ENCODE peak calls at places on chromosomes 5 and 9, in ten cellular contexts. B is heart left ventricle, O is right lobe of liver, K is A549, Z is body of pancreas, I is IMR-90, L is ovary, G is transverse colon, T is lower leg skin, A is uterus. E is an unnamed sample.

GRCh38 chr5:107524111-107524510 is 146.6 kb downstream of the EFNA5 start:
- DNase-seq in B (no peak), O (no peak), K (no peak), Z (no peak), I (no peak), L (no peak), G (no peak), T (no peak), A (no peak), E (no peak)

GRCh38 chr9:7394007-7394774 is 405.4 kb downstream of the DMAC1 start:
- DNase-seq in B (no peak), O (no peak), K (peak; percentile 5), Z (no peak), I (no peak), L (no peak), G (no peak), T (no peak), A (no peak), E (no peak)

GRCh38 chr9:114754574-114754973 is 51.3 kb downstream of the TNFSF15 start:
- DNase-seq in B (no peak), O (no peak), K (no peak), Z (no peak), I (no peak), L (no peak), G (no peak), T (no peak), A (no peak), E (peak; percentile 59)

GRCh38 chr5:172659909-172660628 is 19.0 kb downstream of the NEURL1B start:
- DNase-seq in B (peak; percentile 90), O (peak; percentile 94), K (peak; percentile 45), Z (peak; percentile 90), I (peak; percentile 94), L (peak; percentile 86), G (peak; percentile 83), T (peak; percentile 63), A (peak; percentile 90), E (peak; percentile 37)

GRCh38 chr5:39235648-39236047 is 16.3 kb upstream of the FYB1 start:
- DNase-seq in B (no peak), O (no peak), K (no peak), Z (no peak), I (no peak), L (no peak), G (no peak), T (no peak), A (no peak), E (no peak)

GRCh38 chr5:91266184-91266705 is 116.9 kb downstream of the ARRDC3 start:
- DNase-seq in B (no peak), O (no peak), K (peak; percentile 26), Z (no peak), I (peak; percentile 73), L (no peak), G (no peak), T (no peak), A (no peak), E (no peak)

GRCh38 chr9:74557577-74557976 is 60.4 kb downstream of the RORB start:
- DNase-seq in B (no peak), O (no peak), K (no peak), Z (no peak), I (no peak), L (no peak), G (no peak), T (no peak), A (no peak), E (no peak)

GRCh38 chr5:89421035-89421434 is 538.1 kb upstream of the MEF2C start:
- DNase-seq in B (no peak), O (no peak), K (no peak), Z (no peak), I (no peak), L (no peak), G (no peak), T (no peak), A (no peak), E (no peak)

GRCh38 chr5:7274180-7274579 is 121.8 kb upstream of the ADCY2 start:
- DNase-seq in B (no peak), O (no peak), K (no peak), Z (no peak), I (no peak), L (no peak), G (no peak), T (no peak), A (no peak), E (no peak)
- TF ChIP-seq POLR2A in B (no peak), O (no peak), K (no peak), Z (no peak), I (no peak), L (no peak), G (no peak), T (no peak), A (no peak), E (no peak)

GRCh38 chr9:101706261-101706798 is 32.1 kb downstream of the GRIN3A start:
- DNase-seq in B (no peak), O (no peak), K (no peak), Z (no peak), I (no peak), L (no peak), G (no peak), T (no peak), A (no peak), E (no peak)

GRCh38 chr9:101706929-101707328 is 31.5 kb downstream of the GRIN3A start:
- DNase-seq in B (no peak), O (no peak), K (no peak), Z (no peak), I (no peak), L (no peak), G (no peak), T (no peak), A (no peak), E (no peak)

GRCh38 chr9:101702257-101702656 is 36.2 kb downstream of the GRIN3A start:
- DNase-seq in B (no peak), O (no peak), K (no peak), Z (no peak), I (no peak), L (no peak), G (no peak), T (no peak), A (no peak), E (no peak)

GRCh38 chr9:101707708-101708107 is 30.7 kb downstream of the GRIN3A start:
- DNase-seq in B (no peak), O (no peak), K (no peak), Z (no peak), I (no peak), L (no peak), G (no peak), T (no peak), A (no peak), E (no peak)

DNA sequence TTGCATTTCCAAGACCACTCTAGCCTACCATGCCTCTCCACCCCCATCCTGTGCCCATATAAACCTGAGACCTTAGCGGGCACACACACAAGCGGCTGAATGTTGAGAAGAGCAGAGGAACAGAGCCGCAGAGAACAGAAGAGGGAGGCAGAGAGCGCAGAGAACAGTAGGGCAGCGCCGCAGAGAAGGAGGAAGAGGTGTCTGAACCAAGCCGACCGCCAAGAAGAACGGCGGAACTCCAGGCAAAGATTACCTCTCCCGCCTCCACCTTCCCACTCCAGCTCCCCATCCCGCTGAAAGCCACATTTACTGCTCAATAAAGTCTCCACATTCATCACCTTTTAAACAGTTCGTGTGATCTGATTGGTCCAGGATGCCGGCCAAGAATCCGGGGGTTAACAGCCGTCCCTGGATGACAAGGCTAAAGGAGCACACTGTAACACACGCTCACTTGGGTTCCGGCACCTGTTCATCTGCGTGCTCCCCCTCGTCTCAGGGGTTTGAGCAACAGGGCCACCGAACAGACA is 33.2 kb downstream of the GRIN3A start:
- DNase-seq in B (peak; percentile 18), O (peak; percentile 61), K (peak; percentile 38), Z (peak; percentile 15), I (no peak), L (peak; percentile 16), G (peak; percentile 77), T (peak; percentile 15), A (no peak), E (peak; percentile 67)
- H3K4me3 ChIP-seq in B (no peak overlapping the region), O (peak overlapping the region; percentile 29), K (peak overlapping the region; percentile 34), Z (no peak overlapping the region), I (no peak overlapping the region), L (no peak overlapping the region), G (no peak overlapping the region), T (no peak overlapping the region), A (no peak overlapping the region), E (peak overlapping the region; percentile 14)

GRCh38 chr9:34072410-34072809 is 23.7 kb upstream of the UBAP2 start:
- DNase-seq in B (no peak), O (no peak), K (no peak), Z (peak; percentile 15), I (no peak), L (no peak), G (peak; percentile 9), T (peak; percentile 79), A (no peak), E (no peak)

GRCh38 chr9:34069831-34070230 is 21.1 kb upstream of the UBAP2 start:
- DNase-seq in B (no peak), O (no peak), K (no peak), Z (no peak), I (no peak), L (no peak), G (no peak), T (no peak), A (no peak), E (no peak)

GRCh38 chr9:34070601-34071340 is 22.1 kb upstream of the UBAP2 start:
- DNase-seq in B (no peak), O (no peak), K (no peak), Z (peak; percentile 42), I (peak; percentile 67), L (no peak), G (no peak), T (no peak), A (no peak), E (no peak)

DNA sequence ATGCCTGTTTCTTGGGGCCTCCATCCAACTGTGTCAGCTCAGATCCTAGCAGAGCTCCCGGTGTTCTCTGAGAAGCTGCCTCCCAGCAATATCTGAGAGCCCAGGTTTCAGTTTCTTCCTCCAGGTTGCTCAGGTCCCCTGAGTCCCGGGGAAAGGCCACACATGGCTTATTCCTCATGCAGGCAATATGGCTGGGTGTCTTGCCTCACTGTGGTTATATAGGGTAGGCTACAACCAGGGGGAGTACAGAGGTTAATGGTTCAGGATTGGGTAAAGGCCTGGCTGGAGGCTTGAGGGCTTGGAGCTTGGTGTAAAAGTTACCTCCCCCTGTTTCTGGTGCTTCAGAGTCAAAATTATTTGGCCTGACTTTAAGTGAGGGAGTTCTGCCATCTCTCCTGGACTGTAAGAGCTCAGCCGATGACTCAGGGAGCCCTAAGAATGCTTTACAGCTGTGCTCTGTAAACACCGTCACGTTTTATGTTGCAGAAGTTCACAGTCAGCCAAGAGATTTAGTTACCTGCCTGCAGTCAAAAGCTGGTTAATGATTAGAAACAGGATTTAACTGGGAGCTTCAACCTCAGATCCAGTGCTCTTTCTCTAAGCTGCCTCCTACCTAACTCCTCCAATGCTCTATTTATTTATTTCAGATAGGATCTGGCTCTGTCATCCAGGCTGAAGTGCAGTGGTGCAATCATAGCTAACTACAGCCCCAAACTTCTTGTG is 24.3 kb upstream of the UBAP2 start:
- DNase-seq in B (no peak), O (peak; percentile 27), K (peak; percentile 87), Z (peak; percentile 74), I (peak; percentile 96), L (no peak), G (peak; percentile 55), T (peak; percentile 35), A (peak; percentile 52), E (peak; percentile 68)
- TF ChIP-seq CTCF in B (no peak), O (no peak), K (no peak), Z (no peak), I (no peak), L (no peak), G (no peak), T (no peak), A (no peak), E (no peak)

GRCh38 chr9:22232971-22233370 is 213.7 kb upstream of the DMRTA1 start:
- DNase-seq in B (no peak), O (no peak), K (no peak), Z (no peak), I (no peak), L (no peak), G (no peak), T (no peak), A (no peak), E (no peak)

GRCh38 chr9:22229069-22229468 is 217.6 kb upstream of the DMRTA1 start:
- DNase-seq in B (no peak), O (no peak), K (no peak), Z (no peak), I (no peak), L (no peak), G (no peak), T (no peak), A (no peak), E (no peak)

GRCh38 chr9:22228542-22228941 is 218.1 kb upstream of the DMRTA1 start:
- DNase-seq in B (no peak), O (no peak), K (no peak), Z (no peak), I (peak; percentile 47), L (no peak), G (no peak), T (no peak), A (no peak), E (no peak)

DNA sequence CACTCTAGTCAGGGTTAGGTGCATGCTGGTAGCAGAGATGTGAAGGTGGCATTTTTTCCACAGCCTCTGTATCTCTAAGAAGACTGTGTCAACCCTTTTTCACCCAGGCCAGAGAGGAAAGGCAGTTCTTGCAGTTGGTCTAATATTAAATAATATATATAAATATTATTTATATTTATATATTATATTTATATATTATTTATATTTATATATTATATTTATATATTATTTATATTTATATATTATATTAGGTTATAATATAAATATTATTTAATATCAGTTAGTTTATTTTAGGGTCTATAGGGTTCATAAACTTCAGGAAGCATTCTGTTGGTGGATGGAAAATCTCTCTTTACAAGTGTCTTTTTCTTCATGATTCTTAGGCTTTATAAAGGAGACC is 218.6 kb upstream of the DMRTA1 start:
- DNase-seq in B (no peak), O (no peak), K (no peak), Z (no peak), I (no peak), L (no peak), G (no peak), T (no peak), A (no peak), E (no peak)
- TF ChIP-seq POLR2A in B (no peak), O (no peak), K (no peak), Z (no peak), I (no peak), L (no peak), G (no peak), T (no peak), A (no peak), E (no peak)